ENCODE peak calls at places on chromosomes 3 and 15, in nine cellular contexts. One of them, this sample, is unnamed.

GRCh38 chr15:100484419-100484818 is 44.3 kb downstream of the CERS3 start:
- DNase-seq in astrocyte: no peak
- DNase-seq in transverse colon: no peak
- DNase-seq in kidney: no peak
- DNase-seq in neural progenitor cell: no peak
- DNase-seq in endodermal cell: no peak
- DNase-seq in endothelial cell of umbilical vein: no peak
- DNase-seq in neuronal stem cell: no peak
- DNase-seq in CD8-positive, alpha-beta T cell: no peak
- DNase-seq in this sample: no peak

GRCh38 chr3:144900366-144900765 is 928.7 kb downstream of the DIPK2A start:
- DNase-seq in astrocyte: no peak
- DNase-seq in CD8-positive, alpha-beta T cell: no peak
- DNase-seq in transverse colon: no peak
- DNase-seq in kidney: no peak
- DNase-seq in endothelial cell of umbilical vein: no peak
- DNase-seq in neuronal stem cell: no peak
- DNase-seq in endodermal cell: no peak
- DNase-seq in neural progenitor cell: no peak
- DNase-seq in this sample: no peak

GRCh38 chr3:168914662-168915061 is 748.9 kb downstream of the MECOM start:
- DNase-seq in neural progenitor cell: no peak
- DNase-seq in CD8-positive, alpha-beta T cell: no peak
- DNase-seq in endodermal cell: no peak
- DNase-seq in kidney: no peak
- DNase-seq in astrocyte: peak; percentile 69
- DNase-seq in transverse colon: no peak
- DNase-seq in endothelial cell of umbilical vein: peak; percentile 26
- DNase-seq in neuronal stem cell: no peak
- DNase-seq in this sample: no peak

GRCh38 chr15:98000249-98001203 is 40.0 kb downstream of the ARRDC4 start:
- DNase-seq in endothelial cell of umbilical vein: no peak
- DNase-seq in astrocyte: peak; percentile 92
- DNase-seq in CD8-positive, alpha-beta T cell: no peak
- DNase-seq in endodermal cell: no peak
- DNase-seq in neuronal stem cell: no peak
- DNase-seq in neural progenitor cell: no peak
- DNase-seq in kidney: no peak
- DNase-seq in transverse colon: peak; percentile 60
- DNase-seq in this sample: no peak

GRCh38 chr3:24748472-24748871 is 253.8 kb upstream of the THRB start:
- DNase-seq in CD8-positive, alpha-beta T cell: no peak
- DNase-seq in kidney: no peak
- DNase-seq in endothelial cell of umbilical vein: no peak
- DNase-seq in neural progenitor cell: no peak
- DNase-seq in endodermal cell: no peak
- DNase-seq in astrocyte: no peak
- DNase-seq in transverse colon: no peak
- DNase-seq in neuronal stem cell: no peak
- DNase-seq in this sample: no peak

GRCh38 chr3:64530434-64531049 is 157.3 kb downstream of the ADAMTS9 start:
- DNase-seq in astrocyte: peak; percentile 29
- DNase-seq in kidney: no peak
- DNase-seq in endodermal cell: peak; percentile 93
- DNase-seq in transverse colon: peak; percentile 70
- DNase-seq in CD8-positive, alpha-beta T cell: no peak
- DNase-seq in endothelial cell of umbilical vein: peak; percentile 59
- DNase-seq in neural progenitor cell: peak; percentile 79
- DNase-seq in neuronal stem cell: peak; percentile 63
- DNase-seq in this sample: no peak

GRCh38 chr15:37789881-37790280 is 144.6 kb upstream of the TMCO5A start:
- DNase-seq in endothelial cell of umbilical vein: peak; percentile 43
- DNase-seq in transverse colon: no peak
- DNase-seq in neural progenitor cell: no peak
- DNase-seq in endodermal cell: no peak
- DNase-seq in kidney: no peak
- DNase-seq in CD8-positive, alpha-beta T cell: no peak
- DNase-seq in neuronal stem cell: no peak
- DNase-seq in astrocyte: peak; percentile 86
- DNase-seq in this sample: no peak

GRCh38 chr15:68542771-68543544 is 35.8 kb upstream of the CORO2B start:
- DNase-seq in astrocyte: peak; percentile 96
- DNase-seq in CD8-positive, alpha-beta T cell: no peak
- DNase-seq in endothelial cell of umbilical vein: peak; percentile 95
- DNase-seq in transverse colon: no peak
- DNase-seq in kidney: no peak
- DNase-seq in endodermal cell: peak; percentile 64
- DNase-seq in neuronal stem cell: no peak
- DNase-seq in neural progenitor cell: no peak
- DNase-seq in this sample: no peak

GRCh38 chr3:10817506-10817905 is 1.5 kb downstream of the SLC6A11 start:
- DNase-seq in transverse colon: no peak
- DNase-seq in neural progenitor cell: peak; percentile 11
- DNase-seq in kidney: no peak
- DNase-seq in astrocyte: no peak
- DNase-seq in neuronal stem cell: no peak
- DNase-seq in CD8-positive, alpha-beta T cell: no peak
- DNase-seq in endodermal cell: peak; percentile 52
- DNase-seq in endothelial cell of umbilical vein: no peak
- DNase-seq in this sample: no peak

GRCh38 chr3:138253609-138254008 is 66.5 kb downstream of the ARMC8 start:
- DNase-seq in kidney: no peak
- DNase-seq in astrocyte: no peak
- DNase-seq in neuronal stem cell: no peak
- DNase-seq in endodermal cell: no peak
- DNase-seq in neural progenitor cell: no peak
- DNase-seq in CD8-positive, alpha-beta T cell: no peak
- DNase-seq in endothelial cell of umbilical vein: no peak
- DNase-seq in transverse colon: no peak
- DNase-seq in this sample: no peak

GRCh38 chr3:194097141-194097880 is 38.6 kb upstream of the HES1 start:
- DNase-seq in neural progenitor cell: no peak
- DNase-seq in CD8-positive, alpha-beta T cell: no peak
- DNase-seq in astrocyte: peak; percentile 26
- DNase-seq in neuronal stem cell: no peak
- DNase-seq in transverse colon: no peak
- DNase-seq in endodermal cell: peak; percentile 73
- DNase-seq in endothelial cell of umbilical vein: no peak
- DNase-seq in kidney: no peak
- DNase-seq in this sample: no peak

GRCh38 chr3:147661916-147662315 is 252.8 kb downstream of the ZIC1 start:
- DNase-seq in endothelial cell of umbilical vein: no peak
- DNase-seq in kidney: no peak
- DNase-seq in transverse colon: no peak
- DNase-seq in astrocyte: no peak
- DNase-seq in CD8-positive, alpha-beta T cell: no peak
- DNase-seq in endodermal cell: no peak
- DNase-seq in neural progenitor cell: no peak
- DNase-seq in neuronal stem cell: no peak
- DNase-seq in this sample: no peak

DNA sequence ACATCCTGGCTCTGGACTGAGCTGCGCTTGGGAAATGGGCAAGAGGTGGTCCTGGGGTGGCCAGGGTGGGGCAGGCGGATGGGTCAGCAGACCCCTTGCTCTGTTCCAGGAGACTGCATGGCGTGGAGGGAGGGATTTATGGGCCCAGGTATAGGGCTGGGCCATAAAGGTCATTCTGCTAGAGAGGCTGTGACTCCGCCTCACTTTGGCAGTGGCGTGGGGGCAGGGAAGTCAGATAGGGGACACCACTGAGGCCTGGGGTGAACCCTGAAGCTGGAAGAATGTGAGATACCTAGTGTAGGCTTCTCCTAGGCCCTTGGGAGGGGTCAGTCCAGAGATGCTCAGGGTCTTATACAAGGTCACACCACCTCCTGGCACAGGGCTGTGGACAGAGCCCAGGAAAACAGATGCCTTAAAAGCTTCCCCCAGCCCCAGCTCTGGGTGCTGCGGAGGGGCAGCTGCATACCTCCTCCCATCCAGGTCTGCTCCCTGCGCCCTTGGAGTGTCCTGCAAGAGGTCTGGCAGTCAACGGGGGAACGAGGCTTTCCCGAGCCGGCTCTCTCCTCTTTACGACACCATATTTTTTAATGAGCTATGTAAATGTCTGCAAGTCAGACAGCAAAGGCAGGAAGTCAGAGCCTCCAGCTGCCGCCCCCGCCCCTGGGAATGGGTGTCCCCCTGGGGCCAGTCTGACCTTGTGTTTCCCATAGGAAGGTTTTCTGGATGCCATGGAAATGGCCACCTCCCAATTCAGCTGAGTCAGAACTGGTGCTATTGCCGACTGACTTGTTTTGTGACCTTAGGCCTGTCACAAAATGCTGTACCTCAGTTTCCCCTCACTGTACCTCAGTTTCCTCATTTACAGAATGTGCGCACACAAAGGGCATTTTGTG is 26.3 kb downstream of the LINGO1 start:
- DNase-seq in kidney: no peak
- DNase-seq in CD8-positive, alpha-beta T cell: no peak
- DNase-seq in astrocyte: no peak
- DNase-seq in transverse colon: peak; percentile 55
- DNase-seq in neuronal stem cell: no peak
- DNase-seq in neural progenitor cell: no peak
- DNase-seq in endodermal cell: no peak
- DNase-seq in endothelial cell of umbilical vein: peak; percentile 41
- DNase-seq in this sample: no peak
- H3K27ac ChIP-seq in kidney: no peak overlapping the region
- H3K27ac ChIP-seq in CD8-positive, alpha-beta T cell: no peak overlapping the region
- H3K27ac ChIP-seq in astrocyte: no peak overlapping the region
- H3K27ac ChIP-seq in transverse colon: no peak overlapping the region
- H3K27ac ChIP-seq in neuronal stem cell: no peak overlapping the region
- H3K27ac ChIP-seq in neural progenitor cell: no peak overlapping the region
- H3K27ac ChIP-seq in endodermal cell: no peak overlapping the region
- H3K27ac ChIP-seq in endothelial cell of umbilical vein: no peak overlapping the region
- H3K27ac ChIP-seq in this sample: no peak overlapping the region

GRCh38 chr15:39969002-39969394 is 35.1 kb downstream of the EIF2AK4 start:
- DNase-seq in endodermal cell: no peak
- DNase-seq in neural progenitor cell: no peak
- DNase-seq in neuronal stem cell: no peak
- DNase-seq in astrocyte: no peak
- DNase-seq in kidney: no peak
- DNase-seq in endothelial cell of umbilical vein: no peak
- DNase-seq in CD8-positive, alpha-beta T cell: no peak
- DNase-seq in transverse colon: no peak
- DNase-seq in this sample: no peak
- H3K36me3 ChIP-seq in endodermal cell: peaks cover 53% of the 10 kb centered on the region
- H3K36me3 ChIP-seq in neural progenitor cell: peaks cover 4% of the 10 kb centered on the region
- H3K36me3 ChIP-seq in neuronal stem cell: peaks cover 91% of the 10 kb centered on the region
- H3K36me3 ChIP-seq in astrocyte: peaks cover 51% of the 10 kb centered on the region
- H3K36me3 ChIP-seq in kidney: peaks cover 19% of the 10 kb centered on the region
- H3K36me3 ChIP-seq in endothelial cell of umbilical vein: peaks cover 18% of the 10 kb centered on the region
- H3K36me3 ChIP-seq in CD8-positive, alpha-beta T cell: peaks cover 7% of the 10 kb centered on the region
- H3K36me3 ChIP-seq in transverse colon: peaks cover 23% of the 10 kb centered on the region
- H3K36me3 ChIP-seq in this sample: no peaks in the 10 kb centered on the region

GRCh38 chr15:96262097-96262496 is 68.4 kb upstream of the NR2F2 start:
- DNase-seq in neuronal stem cell: no peak
- DNase-seq in neural progenitor cell: no peak
- DNase-seq in endodermal cell: no peak
- DNase-seq in CD8-positive, alpha-beta T cell: no peak
- DNase-seq in astrocyte: no peak
- DNase-seq in endothelial cell of umbilical vein: no peak
- DNase-seq in kidney: no peak
- DNase-seq in transverse colon: no peak
- DNase-seq in this sample: no peak

GRCh38 chr15:96264351-96264798 is 66.1 kb upstream of the NR2F2 start:
- DNase-seq in neuronal stem cell: no peak
- DNase-seq in CD8-positive, alpha-beta T cell: no peak
- DNase-seq in endodermal cell: no peak
- DNase-seq in neural progenitor cell: no peak
- DNase-seq in transverse colon: no peak
- DNase-seq in endothelial cell of umbilical vein: no peak
- DNase-seq in kidney: no peak
- DNase-seq in astrocyte: no peak
- DNase-seq in this sample: no peak

GRCh38 chr15:96262497-96263268 is 67.8 kb upstream of the NR2F2 start:
- DNase-seq in kidney: no peak
- DNase-seq in CD8-positive, alpha-beta T cell: no peak
- DNase-seq in astrocyte: no peak
- DNase-seq in endothelial cell of umbilical vein: no peak
- DNase-seq in neuronal stem cell: no peak
- DNase-seq in neural progenitor cell: no peak
- DNase-seq in transverse colon: no peak
- DNase-seq in endodermal cell: no peak
- DNase-seq in this sample: no peak

GRCh38 chr15:96264801-96265515 is 65.5 kb upstream of the NR2F2 start:
- DNase-seq in neuronal stem cell: peak; percentile 11
- DNase-seq in kidney: no peak
- DNase-seq in neural progenitor cell: no peak
- DNase-seq in endodermal cell: no peak
- DNase-seq in CD8-positive, alpha-beta T cell: no peak
- DNase-seq in endothelial cell of umbilical vein: no peak
- DNase-seq in astrocyte: peak; percentile 72
- DNase-seq in transverse colon: no peak
- DNase-seq in this sample: no peak

DNA sequence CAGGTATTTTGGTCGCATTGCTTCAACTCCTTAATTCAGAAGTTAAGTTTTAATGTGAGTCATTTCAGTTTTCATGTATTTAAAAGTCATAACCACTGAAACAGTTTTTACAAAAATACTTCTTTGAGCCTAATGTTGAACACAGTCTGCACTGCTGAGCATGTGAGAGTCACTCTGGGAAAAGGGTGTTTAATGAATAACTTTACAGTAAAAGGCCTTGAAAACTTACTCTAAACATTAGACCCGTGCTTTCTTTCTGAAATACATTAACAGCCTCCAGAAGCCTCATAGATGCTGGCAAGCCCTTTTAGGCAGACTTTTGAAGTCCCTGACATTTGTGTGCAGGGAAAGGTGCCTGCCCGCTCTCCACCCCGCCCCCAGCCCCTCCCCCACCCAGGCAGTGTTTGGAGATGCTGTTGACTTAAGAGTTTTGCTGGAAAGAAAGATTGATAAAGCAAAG is 68.9 kb upstream of the NR2F2 start:
- DNase-seq in endodermal cell: peak; percentile 61
- DNase-seq in astrocyte: no peak
- DNase-seq in neuronal stem cell: no peak
- DNase-seq in kidney: no peak
- DNase-seq in CD8-positive, alpha-beta T cell: no peak
- DNase-seq in transverse colon: no peak
- DNase-seq in neural progenitor cell: no peak
- DNase-seq in endothelial cell of umbilical vein: no peak
- DNase-seq in this sample: no peak
- H3K27ac ChIP-seq in endodermal cell: no peak overlapping the region
- H3K27ac ChIP-seq in astrocyte: no peak overlapping the region
- H3K27ac ChIP-seq in neuronal stem cell: no peak overlapping the region
- H3K27ac ChIP-seq in kidney: peak overlapping the region; percentile 91
- H3K27ac ChIP-seq in CD8-positive, alpha-beta T cell: no peak overlapping the region
- H3K27ac ChIP-seq in transverse colon: peak overlapping the region; percentile 37
- H3K27ac ChIP-seq in neural progenitor cell: no peak overlapping the region
- H3K27ac ChIP-seq in endothelial cell of umbilical vein: no peak overlapping the region
- H3K27ac ChIP-seq in this sample: no peak overlapping the region

DNA sequence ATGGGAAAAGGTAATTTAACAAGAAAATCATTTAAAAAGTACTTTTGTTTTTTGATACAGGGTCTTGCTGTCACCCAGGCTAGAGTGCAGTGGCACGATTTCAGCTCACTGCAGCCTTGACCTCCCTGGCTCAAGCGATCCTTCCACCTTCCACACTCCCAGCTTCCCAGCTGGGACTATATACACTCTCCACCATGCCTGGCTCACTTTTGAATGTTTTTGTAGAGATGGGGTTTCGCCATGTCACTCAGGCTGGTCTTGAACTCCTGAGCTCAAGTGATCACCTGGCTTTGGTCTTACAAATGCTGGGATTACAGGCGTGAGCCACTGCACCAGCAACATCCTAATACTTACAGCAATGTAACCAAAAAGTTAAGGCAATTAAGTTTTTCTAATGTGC is 3.5 kb upstream of the ZBTB11 start:
- DNase-seq in astrocyte: no peak
- DNase-seq in transverse colon: no peak
- DNase-seq in kidney: no peak
- DNase-seq in CD8-positive, alpha-beta T cell: no peak
- DNase-seq in neuronal stem cell: no peak
- DNase-seq in endothelial cell of umbilical vein: no peak
- DNase-seq in neural progenitor cell: no peak
- DNase-seq in endodermal cell: no peak
- DNase-seq in this sample: no peak
- H3K36me3 ChIP-seq in astrocyte: peaks cover 47% of the 10 kb centered on the region
- H3K36me3 ChIP-seq in transverse colon: peaks cover 25% of the 10 kb centered on the region
- H3K36me3 ChIP-seq in kidney: peaks cover 14% of the 10 kb centered on the region
- H3K36me3 ChIP-seq in CD8-positive, alpha-beta T cell: peaks cover 30% of the 10 kb centered on the region
- H3K36me3 ChIP-seq in neuronal stem cell: peaks cover 61% of the 10 kb centered on the region
- H3K36me3 ChIP-seq in endothelial cell of umbilical vein: peaks cover 24% of the 10 kb centered on the region
- H3K36me3 ChIP-seq in neural progenitor cell: peaks cover 30% of the 10 kb centered on the region
- H3K36me3 ChIP-seq in endodermal cell: peaks cover 57% of the 10 kb centered on the region
- H3K36me3 ChIP-seq in this sample: peaks cover 20% of the 10 kb centered on the region

This sample was measured in naive thymus-derived CD4-positive, alpha-beta T cell.